ENCODE peak calls at places on chromosomes 1 and 21, in five cellular contexts. One of them, this sample, is unnamed.

GRCh38 chr1:228867951-228868730 is 132.9 kb downstream of the RHOU start:
- DNase-seq in hepatocyte: no peak
- DNase-seq in Peyer's patch: peak; percentile 57
- DNase-seq in tibial artery: no peak
- DNase-seq in heart right ventricle: no peak
- DNase-seq in this sample: peak; percentile 44

GRCh38 chr1:75727571-75727970 is 3.1 kb downstream of the ACADM start:
- DNase-seq in hepatocyte: no peak
- DNase-seq in Peyer's patch: no peak
- DNase-seq in tibial artery: no peak
- DNase-seq in heart right ventricle: no peak
- DNase-seq in this sample: no peak

GRCh38 chr1:238111521-238111920 is 220.8 kb upstream of the ZP4 start:
- DNase-seq in Peyer's patch: no peak
- DNase-seq in tibial artery: no peak
- DNase-seq in hepatocyte: no peak
- DNase-seq in heart right ventricle: no peak
- DNase-seq in this sample: no peak

GRCh38 chr1:51222809-51223208 is 13.3 kb upstream of the RNF11 start:
- DNase-seq in tibial artery: no peak
- DNase-seq in Peyer's patch: no peak
- DNase-seq in hepatocyte: no peak
- DNase-seq in heart right ventricle: no peak
- DNase-seq in this sample: no peak

GRCh38 chr21:45320261-45320990 is 32.7 kb upstream of the POFUT2 start:
- DNase-seq in hepatocyte: no peak
- DNase-seq in heart right ventricle: no peak
- DNase-seq in tibial artery: no peak
- DNase-seq in Peyer's patch: peak; percentile 39
- DNase-seq in this sample: peak; percentile 19

GRCh38 chr1:156706647-156707008 is 1.2 kb upstream of the CRABP2 start:
- DNase-seq in hepatocyte: peak; percentile 87
- DNase-seq in heart right ventricle: peak; percentile 72
- DNase-seq in Peyer's patch: no peak
- DNase-seq in tibial artery: peak; percentile 57
- DNase-seq in this sample: no peak

GRCh38 chr21:41863439-41863740 is 15.8 kb downstream of the PRDM15 start:
- DNase-seq in hepatocyte: no peak
- DNase-seq in heart right ventricle: no peak
- DNase-seq in tibial artery: no peak
- DNase-seq in Peyer's patch: no peak
- DNase-seq in this sample: no peak

GRCh38 chr21:40947713-40948112 is 100.8 kb upstream of the DSCAM start:
- DNase-seq in heart right ventricle: no peak
- DNase-seq in hepatocyte: no peak
- DNase-seq in tibial artery: no peak
- DNase-seq in Peyer's patch: no peak
- DNase-seq in this sample: no peak

GRCh38 chr1:230280906-230281413 is 145.2 kb downstream of the PGBD5 start:
- DNase-seq in tibial artery: peak; percentile 15
- DNase-seq in hepatocyte: no peak
- DNase-seq in heart right ventricle: no peak
- DNase-seq in Peyer's patch: peak; percentile 53
- DNase-seq in this sample: no peak

GRCh38 chr1:209576392-209576791 is 7.1 kb upstream of the CAMK1G start:
- DNase-seq in tibial artery: no peak
- DNase-seq in heart right ventricle: no peak
- DNase-seq in hepatocyte: no peak
- DNase-seq in Peyer's patch: no peak
- DNase-seq in this sample: no peak

GRCh38 chr21:40120944-40121575 is 253.8 kb downstream of the PCP4 start:
- DNase-seq in heart right ventricle: no peak
- DNase-seq in tibial artery: no peak
- DNase-seq in hepatocyte: peak; percentile 50
- DNase-seq in Peyer's patch: no peak
- DNase-seq in this sample: no peak

GRCh38 chr1:69120828-69121227 is 446.9 kb upstream of the LRRC7 start:
- DNase-seq in hepatocyte: no peak
- DNase-seq in tibial artery: no peak
- DNase-seq in heart right ventricle: no peak
- DNase-seq in Peyer's patch: no peak
- DNase-seq in this sample: no peak

GRCh38 chr1:178886551-178886950 is 15.7 kb upstream of the ANGPTL1 start:
- DNase-seq in heart right ventricle: no peak
- DNase-seq in hepatocyte: no peak
- DNase-seq in Peyer's patch: no peak
- DNase-seq in tibial artery: no peak
- DNase-seq in this sample: no peak

DNA sequence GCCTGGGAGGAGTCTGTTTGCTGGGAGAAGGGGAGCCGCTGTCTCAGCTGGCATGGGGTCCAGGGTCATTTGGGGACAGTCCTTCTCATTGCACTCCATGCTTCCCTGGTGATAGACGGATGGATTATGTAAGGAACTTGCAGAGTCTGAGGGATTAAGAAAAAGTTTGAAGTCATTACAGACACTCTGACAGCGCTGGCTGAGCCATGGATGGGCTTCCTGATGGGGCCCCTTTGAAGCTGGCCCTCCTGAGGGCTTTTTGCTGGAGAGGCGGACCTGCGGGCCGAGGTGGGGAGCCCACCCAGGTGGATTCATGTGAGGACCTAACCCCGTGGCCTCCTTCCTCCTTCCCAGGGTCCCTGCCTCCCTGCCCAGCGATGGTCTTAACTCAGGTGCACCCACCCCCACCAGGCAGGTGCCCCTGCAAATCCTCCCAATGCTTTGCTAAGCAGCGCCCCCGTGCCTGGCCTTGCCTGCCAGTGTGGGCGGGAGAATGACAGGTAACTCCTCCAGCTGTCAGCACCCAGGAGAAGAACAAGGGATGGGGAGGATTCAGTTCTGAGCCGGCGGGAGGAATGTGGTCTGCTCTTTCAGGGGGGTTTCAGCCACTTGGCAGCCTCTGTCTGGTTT is 24.2 kb upstream of the C1orf174 start:
- DNase-seq in Peyer's patch: no peak
- DNase-seq in tibial artery: no peak
- DNase-seq in hepatocyte: no peak
- DNase-seq in heart right ventricle: no peak
- DNase-seq in this sample: no peak
- H3K4me1 ChIP-seq in Peyer's patch: no peaks in the 10 kb centered on the region
- H3K4me1 ChIP-seq in tibial artery: no peaks in the 10 kb centered on the region
- H3K4me1 ChIP-seq in hepatocyte: no peaks in the 10 kb centered on the region
- H3K4me1 ChIP-seq in heart right ventricle: no peaks in the 10 kb centered on the region
- H3K4me1 ChIP-seq in this sample: no peaks in the 10 kb centered on the region

GRCh38 chr1:215905493-215906095 is 338.5 kb downstream of the KCTD3 start:
- DNase-seq in heart right ventricle: no peak
- DNase-seq in tibial artery: no peak
- DNase-seq in hepatocyte: no peak
- DNase-seq in Peyer's patch: no peak
- DNase-seq in this sample: no peak
- H3K4me1 ChIP-seq in heart right ventricle: no peaks in the 10 kb centered on the region
- H3K4me1 ChIP-seq in tibial artery: no peaks in the 10 kb centered on the region
- H3K4me1 ChIP-seq in hepatocyte: no peaks in the 10 kb centered on the region
- H3K4me1 ChIP-seq in Peyer's patch: no peaks in the 10 kb centered on the region
- H3K4me1 ChIP-seq in this sample: no peaks in the 10 kb centered on the region

DNA sequence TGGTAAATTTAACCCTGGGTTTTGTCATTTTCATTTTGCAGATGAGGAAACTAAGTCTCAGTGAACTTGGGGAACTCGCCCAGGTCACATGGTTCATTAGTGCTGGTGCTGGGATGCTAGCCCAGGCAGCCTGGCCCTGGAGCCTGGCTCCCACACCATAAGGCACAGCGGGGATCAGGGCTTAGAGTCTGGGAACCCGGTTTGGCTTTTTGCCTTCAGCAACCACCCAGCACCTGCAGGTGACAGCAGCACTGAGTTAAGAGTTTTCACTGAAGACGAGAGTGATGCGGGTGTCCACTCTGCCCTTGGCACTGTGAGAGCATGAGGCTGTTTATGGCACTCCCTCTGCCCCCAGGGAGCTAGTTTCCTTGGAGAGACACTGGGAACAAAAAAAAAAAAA is 18.4 kb upstream of the CD101 start:
- DNase-seq in tibial artery: no peak
- DNase-seq in heart right ventricle: no peak
- DNase-seq in Peyer's patch: no peak
- DNase-seq in hepatocyte: no peak
- DNase-seq in this sample: no peak
- H3K4me1 ChIP-seq in tibial artery: no peaks in the 10 kb centered on the region
- H3K4me1 ChIP-seq in heart right ventricle: peaks cover 38% of the 10 kb centered on the region
- H3K4me1 ChIP-seq in Peyer's patch: peaks cover 35% of the 10 kb centered on the region
- H3K4me1 ChIP-seq in hepatocyte: peaks cover 30% of the 10 kb centered on the region
- H3K4me1 ChIP-seq in this sample: no peaks in the 10 kb centered on the region

DNA sequence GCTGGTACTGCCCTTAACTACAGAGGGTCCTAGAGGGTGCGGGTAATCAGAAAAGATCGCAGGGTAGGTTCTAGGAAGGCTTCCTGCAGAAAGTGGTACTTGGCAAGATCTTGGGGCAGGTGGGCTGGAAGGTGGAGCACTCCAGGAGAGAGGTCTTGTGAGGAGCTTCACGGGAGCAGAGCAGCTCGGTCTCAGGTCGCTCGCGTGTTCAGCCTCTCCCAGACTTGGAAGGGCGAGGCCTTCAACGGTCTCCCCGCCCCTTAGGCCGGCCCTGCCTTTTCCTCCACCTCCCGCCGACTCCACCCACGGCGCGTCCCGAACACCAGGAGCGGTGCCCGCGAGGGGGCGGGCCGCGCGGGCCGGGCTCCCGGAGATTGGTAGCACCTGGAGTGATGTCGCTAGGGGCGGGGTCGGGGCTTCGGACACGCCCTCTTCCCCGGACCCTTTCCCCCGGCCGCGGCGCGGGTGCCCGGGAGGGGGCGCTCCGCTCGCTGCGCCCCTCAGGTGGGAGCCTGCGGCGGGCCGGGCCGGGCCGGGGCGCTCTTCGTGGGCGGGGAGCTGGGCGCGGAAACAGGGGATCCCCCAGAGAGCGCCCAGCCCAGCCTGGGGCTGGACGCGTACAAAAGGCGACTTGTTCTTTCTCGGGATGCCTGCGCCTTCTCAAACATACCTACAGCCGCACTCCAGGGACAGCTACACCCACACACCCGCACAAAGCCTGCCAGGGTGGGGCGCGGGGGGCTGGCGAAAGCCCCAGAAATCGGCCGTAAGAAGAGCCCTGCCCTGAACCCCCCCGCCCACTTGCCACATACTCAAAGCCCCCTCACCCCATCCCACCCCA is 35.5 kb downstream of the AHDC1 start:
- DNase-seq in hepatocyte: peak; percentile 99
- DNase-seq in Peyer's patch: peak; percentile 99
- DNase-seq in heart right ventricle: peak; percentile 94
- DNase-seq in tibial artery: peak; percentile 96
- DNase-seq in this sample: peak; percentile 98
- H3K4me1 ChIP-seq in hepatocyte: peaks cover 95% of the 10 kb centered on the region
- H3K4me1 ChIP-seq in Peyer's patch: peaks cover 81% of the 10 kb centered on the region
- H3K4me1 ChIP-seq in heart right ventricle: peaks cover 100% of the 10 kb centered on the region
- H3K4me1 ChIP-seq in tibial artery: peaks cover 97% of the 10 kb centered on the region
- H3K4me1 ChIP-seq in this sample: peaks cover 10% of the 10 kb centered on the region

GRCh38 chr1:16446116-16446515 is 5.6 kb downstream of the NECAP2 start:
- DNase-seq in tibial artery: no peak
- DNase-seq in Peyer's patch: no peak
- DNase-seq in hepatocyte: no peak
- DNase-seq in heart right ventricle: no peak
- DNase-seq in this sample: no peak
- H3K4me1 ChIP-seq in tibial artery: peaks cover 28% of the 10 kb centered on the region
- H3K4me1 ChIP-seq in Peyer's patch: peaks cover 17% of the 10 kb centered on the region
- H3K4me1 ChIP-seq in hepatocyte: peaks cover 9% of the 10 kb centered on the region
- H3K4me1 ChIP-seq in heart right ventricle: peaks cover 40% of the 10 kb centered on the region
- H3K4me1 ChIP-seq in this sample: no peaks in the 10 kb centered on the region

GRCh38 chr1:243257189-243257588 is 1.3 kb downstream of the SDCCAG8 start:
- DNase-seq in tibial artery: no peak
- DNase-seq in hepatocyte: no peak
- DNase-seq in Peyer's patch: no peak
- DNase-seq in heart right ventricle: no peak
- DNase-seq in this sample: no peak
- H3K4me1 ChIP-seq in tibial artery: peaks cover 38% of the 10 kb centered on the region
- H3K4me1 ChIP-seq in hepatocyte: peaks cover 4% of the 10 kb centered on the region
- H3K4me1 ChIP-seq in Peyer's patch: peaks cover 23% of the 10 kb centered on the region
- H3K4me1 ChIP-seq in heart right ventricle: peaks cover 47% of the 10 kb centered on the region
- H3K4me1 ChIP-seq in this sample: peaks cover 6% of the 10 kb centered on the region

DNA sequence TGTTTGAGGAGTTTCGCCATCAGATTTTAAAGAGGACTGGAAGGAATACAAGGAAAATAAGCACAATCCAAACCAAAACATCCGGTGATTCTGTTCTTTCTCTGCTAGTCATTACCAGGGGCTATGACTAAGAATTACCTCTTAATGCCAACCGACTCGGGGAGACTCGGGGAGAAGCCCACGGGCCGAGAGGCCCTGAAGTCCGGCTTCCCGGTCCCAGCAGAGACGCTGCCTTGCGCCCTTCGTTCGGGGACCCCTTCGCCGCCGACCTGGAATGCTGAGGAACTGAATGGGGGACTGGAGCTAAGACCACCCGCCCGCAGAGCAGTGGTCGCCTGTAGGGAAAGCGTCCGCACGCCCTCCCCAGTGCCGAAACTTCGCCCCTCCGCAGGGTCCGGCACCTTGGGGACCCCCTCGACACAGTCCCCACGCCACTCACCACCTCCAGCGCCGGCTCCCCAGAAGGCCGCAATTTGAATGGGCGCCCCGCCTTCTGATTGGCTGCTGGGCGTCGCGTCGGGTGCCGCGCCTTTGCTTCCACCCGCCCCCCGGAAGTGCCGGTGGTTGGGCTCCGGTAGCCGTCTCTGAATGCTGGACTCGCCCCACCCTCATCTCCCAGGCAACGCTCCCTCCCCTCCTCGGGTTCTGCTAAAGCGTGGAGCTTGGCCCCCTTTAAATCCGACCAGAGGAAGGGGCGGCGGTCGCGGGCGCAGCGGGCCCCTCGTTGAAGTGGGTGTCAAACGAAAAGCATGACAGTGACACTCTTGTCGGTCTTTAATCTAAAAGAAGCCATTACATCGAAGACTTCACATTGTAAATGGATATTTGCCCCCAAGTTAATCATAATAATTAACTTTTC is at the start of gene KIF14:
- DNase-seq in heart right ventricle: peak; percentile 91
- DNase-seq in hepatocyte: peak; percentile 94
- DNase-seq in tibial artery: peak; percentile 93
- DNase-seq in Peyer's patch: peak; percentile 95
- DNase-seq in this sample: peak; percentile 94
- H3K4me1 ChIP-seq in heart right ventricle: peaks cover 31% of the 10 kb centered on the region
- H3K4me1 ChIP-seq in hepatocyte: no peaks in the 10 kb centered on the region
- H3K4me1 ChIP-seq in tibial artery: peaks cover 17% of the 10 kb centered on the region
- H3K4me1 ChIP-seq in Peyer's patch: peaks cover 15% of the 10 kb centered on the region
- H3K4me1 ChIP-seq in this sample: no peaks in the 10 kb centered on the region

GRCh38 chr21:36508948-36509347 is 29.0 kb upstream of the CLDN14 start:
- DNase-seq in Peyer's patch: no peak
- DNase-seq in heart right ventricle: no peak
- DNase-seq in hepatocyte: no peak
- DNase-seq in tibial artery: no peak
- DNase-seq in this sample: no peak
- H3K4me1 ChIP-seq in Peyer's patch: no peaks in the 10 kb centered on the region
- H3K4me1 ChIP-seq in heart right ventricle: no peaks in the 10 kb centered on the region
- H3K4me1 ChIP-seq in hepatocyte: peaks cover 2% of the 10 kb centered on the region
- H3K4me1 ChIP-seq in tibial artery: no peaks in the 10 kb centered on the region
- H3K4me1 ChIP-seq in this sample: no peaks in the 10 kb centered on the region

This sample was measured in small intestine.